ENCODE peak calls at places on chromosome 6, in ten cellular contexts. B is fibroblast of lung, K is IMR-90, Y is Karpas-422, E is mammary epithelial cell, I is astrocyte, H is HepG2, R is colonic mucosa, X is keratinocyte, O is mesenchymal stem cell. N is an unnamed sample. For H3K4me1 and H3K9me3, the result is how much of the 10 kb centered on the place peaks cover.

GRCh38 chr6:74117113-74117512 is 421.1 kb downstream of the CD109 start:
- DNase-seq in K (peak), O (peak), E (no peak), H (no peak), R (no peak), I (no peak), Y (no peak), B (peak), X (no peak), N (no peak)

GRCh38 chr6:5763407-5763806 is 243.3 kb downstream of the NRN1 start:
- DNase-seq in X (no peak), O (peak), Y (no peak), R (no peak), H (no peak), I (peak), E (no peak), B (no peak), K (peak), N (peak)

GRCh38 chr6:30556714-30556963 is 350 bp upstream of the GNL1 start:
- DNase-seq in I (no peak), X (no peak), Y (peak), B (no peak), R (peak), E (peak), H (no peak), O (no peak), K (no peak), N (no peak)

GRCh38 chr6:36820700-36821580 is 18.3 kb downstream of the CPNE5 start:
- DNase-seq in K (peak), B (peak), I (peak), X (peak), Y (no peak), R (no peak), O (peak), E (peak), H (no peak), N (peak)

GRCh38 chr6:24907959-24908358 is 27.8 kb downstream of the RIPOR2 start:
- DNase-seq in H (no peak), I (no peak), R (no peak), B (no peak), E (no peak), K (no peak), Y (no peak), X (no peak), O (no peak), N (no peak)

GRCh38 chr6:157464653-157465535 is 83.9 kb downstream of the ZDHHC14 start:
- DNase-seq in E (no peak), Y (no peak), B (no peak), H (no peak), R (no peak), K (no peak), X (no peak), O (no peak), I (no peak), N (no peak)

GRCh38 chr6:134041093-134041492 is 11.3 kb downstream of the SLC2A12 start:
- DNase-seq in X (no peak), R (no peak), K (peak), B (peak), O (peak), Y (no peak), I (peak), H (no peak), E (peak), N (peak)

GRCh38 chr6:25652007-25652515 is at the start of gene SCGN:
- DNase-seq in H (peak), B (peak), K (peak), O (peak), R (peak), X (no peak), E (peak), Y (no peak), I (peak), N (peak)

GRCh38 chr6:105981002-105981887 is 104.9 kb upstream of the PRDM1 start:
- DNase-seq in I (no peak), K (no peak), Y (no peak), E (no peak), R (peak), B (no peak), X (no peak), H (no peak), O (peak), N (peak)

GRCh38 chr6:43020847-43021246 is 576 bp upstream of the RRP36 start:
- DNase-seq in I (no peak), R (no peak), B (peak), E (no peak), Y (no peak), X (no peak), O (peak), H (no peak), K (no peak), N (no peak)

GRCh38 chr6:139029470-139030210 is 1.1 kb downstream of the ABRACL start:
- DNase-seq in I (peak), Y (peak), H (no peak), R (peak), B (peak), K (peak), O (peak), E (peak), X (no peak), N (peak)

GRCh38 chr6:139028242-139028657 is 295 bp upstream of the ABRACL start:
- DNase-seq in B (no peak), H (no peak), I (no peak), R (no peak), Y (peak), O (no peak), K (no peak), E (no peak), X (no peak), N (no peak)

GRCh38 chr6:139028658-139029469 is at the start of gene ABRACL:
- DNase-seq in H (no peak), O (peak), Y (peak), E (peak), I (peak), K (peak), R (peak), B (peak), X (peak), N (peak)

GRCh38 chr6:139030211-139030530 is 1.6 kb downstream of the ABRACL start:
- DNase-seq in E (no peak), O (no peak), R (no peak), Y (no peak), B (no peak), H (no peak), K (no peak), X (no peak), I (no peak), N (no peak)

GRCh38 chr6:139030539-139030938 is 2.0 kb downstream of the ABRACL start:
- DNase-seq in R (no peak), H (no peak), Y (peak), I (no peak), K (no peak), X (no peak), E (no peak), O (peak), B (no peak), N (no peak)
- H3K9ac ChIP-seq in R (no peak), H (no peak), Y (peak), I (no peak), K (no peak), X (no peak), E (no peak), O (no peak), B (no peak), N (no peak)

GRCh38 chr6:108650325-108650724 is 89.6 kb downstream of the FOXO3 start:
- DNase-seq in B (no peak), K (no peak), E (no peak), R (no peak), I (no peak), X (no peak), O (no peak), Y (no peak), H (no peak), N (no peak)
- H3K4me1 ChIP-seq in B (under half), K (under half), E (half or more), R (under half), I (under half), X (half or more), O (under half), Y (under half), H (under half), N (half or more)

GRCh38 chr6:124677874-124678273 is 284.4 kb upstream of the RNF217 start:
- DNase-seq in I (no peak), Y (no peak), X (no peak), E (no peak), H (no peak), R (no peak), B (no peak), O (no peak), K (no peak), N (no peak)
- H3K9me3 ChIP-seq in I (under half), Y (under half), X (under half), E (under half), H (half or more), R (under half), B (under half), O (half or more), K (under half), N (under half)

DNA sequence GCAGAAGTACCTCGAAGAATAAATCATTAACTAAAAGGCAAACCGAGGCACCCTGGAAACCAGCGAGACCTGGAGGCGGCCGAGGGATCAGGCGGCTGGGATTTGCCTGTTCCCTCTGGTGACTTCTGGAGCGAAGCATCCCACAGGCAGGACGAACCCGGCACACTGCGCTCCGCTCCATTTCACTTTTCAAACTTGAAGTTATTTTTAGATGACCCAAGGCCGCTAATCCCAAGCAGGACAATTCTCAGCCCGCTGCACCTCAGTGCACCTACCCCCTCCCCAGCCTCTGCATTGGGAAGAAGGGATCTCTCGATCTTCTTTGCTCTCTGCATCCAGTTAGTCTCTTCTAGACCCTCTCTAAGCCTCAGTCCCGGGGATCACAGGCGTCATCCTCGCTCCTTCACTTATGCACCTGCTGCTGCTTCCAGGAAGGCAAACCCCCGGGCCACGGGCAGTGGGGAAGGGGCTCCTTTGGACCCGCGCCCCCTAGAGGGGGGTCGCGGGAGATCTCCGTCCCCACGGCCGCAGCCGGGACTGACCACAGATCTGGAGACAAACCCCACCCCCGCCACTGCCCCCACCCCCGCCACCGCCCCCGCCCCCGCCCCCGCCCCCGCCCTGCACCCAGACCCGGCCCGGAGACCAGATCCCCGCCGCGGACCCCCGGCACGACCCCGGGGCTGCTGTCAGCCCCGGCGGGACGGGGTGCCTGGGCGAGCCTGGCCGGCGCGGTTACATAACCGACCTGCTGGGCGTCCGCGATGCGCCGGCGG is 636 bp downstream of the RCAN2 start:
- DNase-seq in E (no peak), B (no peak), I (no peak), H (no peak), Y (peak), X (no peak), R (peak), K (no peak), O (peak), N (peak)
- H3K9ac ChIP-seq in E (no peak), B (no peak), I (peak), H (no peak), Y (peak), X (no peak), R (peak), K (no peak), O (peak), N (peak)

GRCh38 chr6:167119680-167120556 is 3.0 kb upstream of the CCR6 start:
- DNase-seq in Y (no peak), R (peak), O (no peak), X (no peak), K (no peak), H (no peak), I (no peak), E (no peak), B (no peak), N (no peak)
- H3K4me1 ChIP-seq in Y (under half), R (under half), O (under half), X (under half), K (under half), H (half or more), I (under half), E (under half), B (under half), N (under half)

GRCh38 chr6:168583821-168584220 is 142.8 kb downstream of the SMOC2 start:
- DNase-seq in B (no peak), O (no peak), H (no peak), E (no peak), I (no peak), Y (no peak), R (no peak), K (no peak), X (no peak), N (no peak)
- H3K9me3 ChIP-seq in B (under half), O (under half), H (under half), E (under half), I (under half), Y (under half), R (under half), K (under half), X (under half), N (under half)